ENCODE peak calls at places on chromosomes 12 and 14, in five cellular contexts. One of them, this sample, is unnamed.

GRCh38 chr14:77301103-77301502 is 19.6 kb downstream of the POMT2 start:
- DNase-seq in EH: peak
- DNase-seq in NCI-H1417 treated with DMSO at 0.1 percent for 48 hours: no peak
- DNase-seq in neuronal stem cell: peak
- DNase-seq in RPMI7951: peak
- DNase-seq in this sample: peak

GRCh38 chr12:50633950-50634349 is 129.2 kb downstream of the DIP2B start:
- DNase-seq in EH: peak
- DNase-seq in NCI-H1417 treated with DMSO at 0.1 percent for 48 hours: no peak
- DNase-seq in neuronal stem cell: no peak
- DNase-seq in RPMI7951: peak
- DNase-seq in this sample: peak

GRCh38 chr14:35399083-35399807 is 5.3 kb downstream of the NFKBIA start:
- DNase-seq in EH: no peak
- DNase-seq in NCI-H1417 treated with DMSO at 0.1 percent for 48 hours: no peak
- DNase-seq in neuronal stem cell: no peak
- DNase-seq in RPMI7951: no peak
- DNase-seq in this sample: no peak

GRCh38 chr12:129081755-129082250 is 228.5 kb downstream of the GLT1D1 start:
- DNase-seq in RPMI7951: no peak
- DNase-seq in neuronal stem cell: no peak
- DNase-seq in NCI-H1417 treated with DMSO at 0.1 percent for 48 hours: no peak
- DNase-seq in EH: no peak
- DNase-seq in this sample: no peak

GRCh38 chr14:89417469-89418225 is 614 bp upstream of the FOXN3 start:
- DNase-seq in NCI-H1417 treated with DMSO at 0.1 percent for 48 hours: no peak
- DNase-seq in RPMI7951: peak
- DNase-seq in neuronal stem cell: peak
- DNase-seq in EH: peak
- DNase-seq in this sample: peak

GRCh38 chr12:111312708-111313107 is 56.2 kb downstream of the PHETA1 start:
- DNase-seq in NCI-H1417 treated with DMSO at 0.1 percent for 48 hours: no peak
- DNase-seq in EH: no peak
- DNase-seq in neuronal stem cell: no peak
- DNase-seq in RPMI7951: no peak
- DNase-seq in this sample: no peak

GRCh38 chr12:85657251-85657650 is 179.0 kb downstream of the RASSF9 start:
- DNase-seq in neuronal stem cell: no peak
- DNase-seq in RPMI7951: no peak
- DNase-seq in NCI-H1417 treated with DMSO at 0.1 percent for 48 hours: no peak
- DNase-seq in EH: no peak
- DNase-seq in this sample: no peak

GRCh38 chr12:14768823-14769405 is 34.4 kb downstream of the WBP11 start:
- DNase-seq in NCI-H1417 treated with DMSO at 0.1 percent for 48 hours: no peak
- DNase-seq in EH: peak
- DNase-seq in neuronal stem cell: no peak
- DNase-seq in RPMI7951: peak
- DNase-seq in this sample: no peak

GRCh38 chr12:97465012-97465345 is 2.4 kb downstream of the RMST start:
- DNase-seq in RPMI7951: no peak
- DNase-seq in NCI-H1417 treated with DMSO at 0.1 percent for 48 hours: no peak
- DNase-seq in neuronal stem cell: no peak
- DNase-seq in EH: no peak
- DNase-seq in this sample: no peak

GRCh38 chr14:74756326-74756725 is 6.8 kb upstream of the YLPM1 start:
- DNase-seq in NCI-H1417 treated with DMSO at 0.1 percent for 48 hours: no peak
- DNase-seq in EH: no peak
- DNase-seq in RPMI7951: no peak
- DNase-seq in neuronal stem cell: no peak
- DNase-seq in this sample: no peak

GRCh38 chr12:66952668-66953067 is 273.8 kb upstream of the GRIP1 start:
- DNase-seq in NCI-H1417 treated with DMSO at 0.1 percent for 48 hours: no peak
- DNase-seq in RPMI7951: no peak
- DNase-seq in EH: no peak
- DNase-seq in neuronal stem cell: no peak
- DNase-seq in this sample: no peak

GRCh38 chr12:124006582-124007170 is 33.7 kb downstream of the ZNF664 start:
- DNase-seq in NCI-H1417 treated with DMSO at 0.1 percent for 48 hours: no peak
- DNase-seq in RPMI7951: no peak
- DNase-seq in neuronal stem cell: no peak
- DNase-seq in EH: no peak
- DNase-seq in this sample: no peak

GRCh38 chr12:27521066-27521465 is 2.9 kb upstream of the PPFIBP1 start:
- DNase-seq in EH: peak
- DNase-seq in NCI-H1417 treated with DMSO at 0.1 percent for 48 hours: no peak
- DNase-seq in RPMI7951: peak
- DNase-seq in neuronal stem cell: no peak
- DNase-seq in this sample: peak

GRCh38 chr14:99821519-99822165 is 28.4 kb downstream of the EML1 start:
- DNase-seq in NCI-H1417 treated with DMSO at 0.1 percent for 48 hours: no peak
- DNase-seq in RPMI7951: peak
- DNase-seq in neuronal stem cell: no peak
- DNase-seq in EH: peak
- DNase-seq in this sample: peak

GRCh38 chr14:71403673-71404072 is 496.4 kb downstream of the PCNX1 start:
- DNase-seq in NCI-H1417 treated with DMSO at 0.1 percent for 48 hours: no peak
- DNase-seq in EH: peak
- DNase-seq in neuronal stem cell: no peak
- DNase-seq in RPMI7951: peak
- DNase-seq in this sample: peak

GRCh38 chr12:123971770-123972447 is 722 bp downstream of the CCDC92 start:
- DNase-seq in neuronal stem cell: peak
- DNase-seq in EH: peak
- DNase-seq in RPMI7951: peak
- DNase-seq in NCI-H1417 treated with DMSO at 0.1 percent for 48 hours: peak
- DNase-seq in this sample: peak

GRCh38 chr14:52222901-52223300 is 44.6 kb upstream of the PTGDR start:
- DNase-seq in neuronal stem cell: no peak
- DNase-seq in NCI-H1417 treated with DMSO at 0.1 percent for 48 hours: no peak
- DNase-seq in RPMI7951: peak
- DNase-seq in EH: no peak
- DNase-seq in this sample: no peak

GRCh38 chr12:42140901-42141300 is 3.8 kb downstream of the GXYLT1 start:
- DNase-seq in neuronal stem cell: no peak
- DNase-seq in RPMI7951: peak
- DNase-seq in EH: peak
- DNase-seq in NCI-H1417 treated with DMSO at 0.1 percent for 48 hours: no peak
- DNase-seq in this sample: peak

GRCh38 chr12:130141105-130141504 is 21.2 kb upstream of the FZD10 start:
- DNase-seq in neuronal stem cell: no peak
- DNase-seq in NCI-H1417 treated with DMSO at 0.1 percent for 48 hours: no peak
- DNase-seq in EH: no peak
- DNase-seq in RPMI7951: no peak
- DNase-seq in this sample: no peak

GRCh38 chr12:110689002-110689600 is at the start of gene HVCN1:
- DNase-seq in NCI-H1417 treated with DMSO at 0.1 percent for 48 hours: no peak
- DNase-seq in RPMI7951: peak
- DNase-seq in EH: peak
- DNase-seq in neuronal stem cell: peak
- DNase-seq in this sample: peak

GRCh38 chr12:52246720-52247621 is 13.9 kb downstream of the KRT7 start:
- DNase-seq in RPMI7951: peak
- DNase-seq in EH: no peak
- DNase-seq in NCI-H1417 treated with DMSO at 0.1 percent for 48 hours: peak
- DNase-seq in neuronal stem cell: no peak
- DNase-seq in this sample: peak

GRCh38 chr12:55926738-55927587 is 731 bp downstream of the PYM1 start:
- DNase-seq in NCI-H1417 treated with DMSO at 0.1 percent for 48 hours: peak
- DNase-seq in RPMI7951: peak
- DNase-seq in neuronal stem cell: peak
- DNase-seq in EH: peak
- DNase-seq in this sample: peak

GRCh38 chr14:101507306-101508150 is 53.8 kb upstream of the DIO3 start:
- DNase-seq in neuronal stem cell: no peak
- DNase-seq in NCI-H1417 treated with DMSO at 0.1 percent for 48 hours: no peak
- DNase-seq in EH: no peak
- DNase-seq in RPMI7951: no peak
- DNase-seq in this sample: no peak

GRCh38 chr12:49627752-49628360 is 4.5 kb downstream of the PRPF40B start:
- DNase-seq in RPMI7951: peak
- DNase-seq in neuronal stem cell: no peak
- DNase-seq in EH: peak
- DNase-seq in NCI-H1417 treated with DMSO at 0.1 percent for 48 hours: no peak
- DNase-seq in this sample: peak

GRCh38 chr14:104755621-104756020 is 2.7 kb downstream of the SIVA1 start:
- DNase-seq in RPMI7951: no peak
- DNase-seq in NCI-H1417 treated with DMSO at 0.1 percent for 48 hours: no peak
- DNase-seq in neuronal stem cell: no peak
- DNase-seq in EH: no peak
- DNase-seq in this sample: no peak

GRCh38 chr12:101616027-101616494 is 21.3 kb downstream of the MYBPC1 start:
- DNase-seq in RPMI7951: peak
- DNase-seq in EH: peak
- DNase-seq in neuronal stem cell: no peak
- DNase-seq in NCI-H1417 treated with DMSO at 0.1 percent for 48 hours: no peak
- DNase-seq in this sample: no peak

GRCh38 chr14:105142651-105143450 is 25.7 kb downstream of the JAG2 start:
- DNase-seq in neuronal stem cell: no peak
- DNase-seq in EH: no peak
- DNase-seq in RPMI7951: no peak
- DNase-seq in NCI-H1417 treated with DMSO at 0.1 percent for 48 hours: no peak
- DNase-seq in this sample: no peak

GRCh38 chr12:48194780-48195179 is 8.3 kb downstream of the OR10AD1 start:
- DNase-seq in EH: peak
- DNase-seq in neuronal stem cell: no peak
- DNase-seq in NCI-H1417 treated with DMSO at 0.1 percent for 48 hours: no peak
- DNase-seq in RPMI7951: no peak
- DNase-seq in this sample: no peak

This sample was measured in LHCN-M2.